ENCODE peak calls at places on chromosome 12, in four cellular contexts. I, A, V and W are unnamed samples.
A peak's percentile ranks its signal among the peaks of the same experiment; 100 is the strongest.

GRCh38 chr12:68189766-68190700 is 30.5 kb upstream of the IFNG start:
- DNase-seq in I (no peak), A (no peak), V (no peak), W (peak; percentile 8)

GRCh38 chr12:88052686-88053085 is 23.5 kb upstream of the C12orf50 start:
- DNase-seq in I (peak; percentile 71), A (peak; percentile 15), V (no peak), W (peak; percentile 44)

GRCh38 chr12:46154221-46154975 is 114.4 kb downstream of the SLC38A1 start:
- DNase-seq in I (peak; percentile 64), A (no peak), V (no peak), W (peak; percentile 81)

GRCh38 chr12:118189761-118190181 is 53.8 kb downstream of the PEBP1 start:
- DNase-seq in I (no peak), A (no peak), V (no peak), W (peak; percentile 82)

GRCh38 chr12:19273482-19274330 is 144.2 kb downstream of the PLEKHA5 start:
- DNase-seq in I (peak; percentile 79), A (no peak), V (no peak), W (peak; percentile 97)

GRCh38 chr12:29026419-29026818 is 122.7 kb upstream of the FAR2 start:
- DNase-seq in I (no peak), A (no peak), V (no peak), W (no peak)

GRCh38 chr12:94561943-94562411 is 88.4 kb downstream of the TMCC3 start:
- DNase-seq in I (no peak), A (no peak), V (peak; percentile 74), W (no peak)

GRCh38 chr12:51388066-51388799 is 3.0 kb downstream of the GALNT6 start:
- DNase-seq in I (peak; percentile 31), A (peak; percentile 60), V (no peak), W (peak; percentile 60)

GRCh38 chr12:57891639-57892228 is 45.2 kb upstream of the CTDSP2 start:
- DNase-seq in I (no peak), A (no peak), V (no peak), W (no peak)

GRCh38 chr12:57887631-57888406 is 41.3 kb upstream of the CTDSP2 start:
- DNase-seq in I (no peak), A (peak; percentile 37), V (no peak), W (peak; percentile 55)

GRCh38 chr12:57888407-57889157 is 42.1 kb upstream of the CTDSP2 start:
- DNase-seq in I (no peak), A (no peak), V (no peak), W (peak; percentile 76)

GRCh38 chr12:57890191-57891120 is 43.9 kb upstream of the CTDSP2 start:
- DNase-seq in I (peak; percentile 73), A (no peak), V (no peak), W (peak; percentile 55)

GRCh38 chr12:57889541-57889989 is 43.0 kb upstream of the CTDSP2 start:
- DNase-seq in I (no peak), A (no peak), V (no peak), W (peak; percentile 93)
- TF ChIP-seq RCOR1 in I (no peak), A (no peak), V (no peak), W (no peak)

GRCh38 chr12:3574986-3575385 is 84.0 kb downstream of the PRMT8 start:
- DNase-seq in I (no peak), A (no peak), V (no peak), W (no peak)

GRCh38 chr12:3571323-3571722 is 80.3 kb downstream of the PRMT8 start:
- DNase-seq in I (no peak), A (no peak), V (no peak), W (no peak)

GRCh38 chr12:3578557-3578956 is 87.6 kb downstream of the PRMT8 start:
- DNase-seq in I (no peak), A (no peak), V (no peak), W (no peak)

GRCh38 chr12:3580071-3580749 is 89.2 kb downstream of the PRMT8 start:
- DNase-seq in I (no peak), A (no peak), V (no peak), W (no peak)

GRCh38 chr12:3576891-3577290 is 85.9 kb downstream of the PRMT8 start:
- DNase-seq in I (no peak), A (no peak), V (no peak), W (no peak)
- TF ChIP-seq ELK1 in I (no peak), A (no peak), V (no peak), W (no peak)

GRCh38 chr12:121776190-121777098 is 17.0 kb downstream of the RHOF start:
- DNase-seq in I (peak; percentile 81), A (peak; percentile 85), V (no peak), W (peak; percentile 44)
- H3K4me2 ChIP-seq in I (peak overlapping the region; percentile 44), A (no peak overlapping the region), V (peak overlapping the region; percentile 38), W (no peak overlapping the region)

GRCh38 chr12:105740970-105741725 is 397.6 kb downstream of the NUAK1 start:
- DNase-seq in I (no peak), A (no peak), V (no peak), W (peak; percentile 30)
- TF ChIP-seq RCOR1 in I (no peak), A (no peak), V (no peak), W (no peak)

DNA sequence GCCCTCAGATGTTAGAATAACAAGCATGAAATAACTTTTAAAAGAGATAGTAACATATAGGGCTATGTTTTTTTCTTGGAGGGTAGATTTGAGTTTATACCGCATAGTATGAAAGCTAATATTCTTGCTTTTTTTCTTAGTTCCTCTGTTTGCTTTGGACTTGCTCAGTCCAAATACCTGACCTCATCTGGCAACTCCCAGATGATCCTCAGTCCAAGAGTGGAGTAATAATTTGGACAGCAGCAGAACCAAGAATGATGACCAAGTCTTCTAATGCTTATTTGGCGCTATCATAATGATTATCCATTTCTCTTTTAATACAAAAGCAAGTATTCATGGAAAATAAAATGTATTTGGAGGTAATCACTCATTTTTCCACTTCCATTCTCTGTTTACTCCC is 45.6 kb downstream of the GUCY2C start:
- DNase-seq in I (no peak), A (no peak), V (no peak), W (no peak)
- TF ChIP-seq ELK1 in I (no peak), A (no peak), V (no peak), W (no peak)

DNA sequence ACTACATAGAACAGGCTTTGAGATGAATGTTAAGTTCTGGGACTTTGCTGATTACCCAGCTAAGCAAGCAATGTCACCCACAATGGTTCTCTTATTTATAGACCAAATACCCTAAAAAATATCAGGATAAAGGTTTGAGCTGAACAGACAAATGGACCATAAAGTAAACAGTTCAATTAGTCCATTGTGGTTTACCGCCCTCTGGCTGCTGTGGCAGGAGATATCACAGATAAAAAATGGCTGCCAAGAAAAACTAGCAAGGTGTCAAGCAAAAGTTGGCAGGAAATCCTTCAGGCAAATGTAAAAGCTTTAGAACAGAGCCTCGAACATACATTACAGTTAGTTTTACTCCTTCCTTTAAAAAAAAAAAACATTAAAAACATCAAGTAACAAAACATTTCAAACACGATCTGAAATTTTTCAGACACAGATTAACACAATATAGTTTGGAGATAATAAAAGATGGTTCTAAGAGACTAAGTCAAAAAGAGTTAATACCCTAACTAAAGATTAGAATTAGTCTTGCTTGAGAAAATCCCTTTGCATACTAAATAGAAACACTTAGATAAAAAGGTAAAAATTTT is 41.3 kb downstream of the MED13L start:
- DNase-seq in I (peak; percentile 63), A (peak; percentile 22), V (peak; percentile 16), W (peak; percentile 54)
- H3K4me2 ChIP-seq in I (peak overlapping the region; percentile 52), A (no peak overlapping the region), V (peak overlapping the region; percentile 42), W (no peak overlapping the region)

GRCh38 chr12:119802472-119802871 is 74.6 kb downstream of the CIT start:
- DNase-seq in I (no peak), A (no peak), V (no peak), W (peak; percentile 59)

GRCh38 chr12:119808441-119808840 is 68.7 kb downstream of the CIT start:
- DNase-seq in I (no peak), A (no peak), V (no peak), W (peak; percentile 32)

GRCh38 chr12:119807380-119807779 is 69.7 kb downstream of the CIT start:
- DNase-seq in I (no peak), A (no peak), V (no peak), W (no peak)

GRCh38 chr12:119803391-119803791 is 73.7 kb downstream of the CIT start:
- DNase-seq in I (no peak), A (no peak), V (no peak), W (peak; percentile 42)

DNA sequence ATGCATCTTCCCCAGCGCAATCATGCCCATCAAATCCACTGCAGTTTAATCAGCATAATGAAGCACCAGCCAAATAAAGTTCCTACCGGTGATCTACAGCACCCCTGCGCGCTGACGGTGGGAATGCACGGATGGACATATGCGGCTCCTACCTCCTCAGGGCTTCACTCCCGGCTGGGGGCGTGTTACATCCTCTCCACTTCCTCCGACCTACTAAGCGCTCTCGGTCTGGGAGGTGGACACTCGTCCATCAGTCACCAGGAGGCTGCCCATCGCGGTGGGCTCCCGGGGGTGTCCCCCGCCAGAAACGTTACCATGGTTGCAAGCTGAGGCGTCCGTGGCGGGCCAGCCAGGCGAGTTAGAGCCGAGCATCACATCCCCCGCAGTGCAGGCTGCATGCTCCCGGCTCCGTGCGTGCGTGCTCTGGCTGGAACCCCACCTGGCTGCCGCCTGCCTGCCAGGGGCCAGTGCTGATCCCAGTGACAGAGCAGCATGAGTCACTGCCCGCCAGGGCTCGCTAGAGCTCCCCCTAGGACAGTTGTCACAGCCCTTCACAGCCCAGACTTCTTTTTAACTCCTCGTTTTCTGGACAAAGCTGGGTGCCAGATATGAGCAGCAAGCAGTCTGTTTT is 73.0 kb downstream of the CIT start:
- DNase-seq in I (peak; percentile 63), A (peak; percentile 21), V (no peak), W (peak; percentile 78)
- TF ChIP-seq RCOR1 in I (no peak), A (no peak), V (no peak), W (no peak)

GRCh38 chr12:78865297-78865955 is 852 bp downstream of the SYT1 start:
- DNase-seq in I (no peak), A (no peak), V (no peak), W (no peak)

GRCh38 chr12:78863482-78864427 is 819 bp upstream of the SYT1 start:
- DNase-seq in I (peak; percentile 86), A (no peak), V (no peak), W (peak; percentile 39)

GRCh38 chr12:78866518-78866917 is 1.9 kb downstream of the SYT1 start:
- DNase-seq in I (no peak), A (no peak), V (no peak), W (no peak)

GRCh38 chr12:78870539-78870938 is 6.0 kb downstream of the SYT1 start:
- DNase-seq in I (no peak), A (no peak), V (no peak), W (no peak)

GRCh38 chr12:78864483-78865296 is at the start of gene SYT1:
- DNase-seq in I (peak; percentile 96), A (no peak), V (no peak), W (peak; percentile 85)
- TF ChIP-seq ELK1 in I (no peak), A (no peak), V (no peak), W (no peak)